ENCODE peak calls at places on chromosomes 2 and 18, in nine cellular contexts. One of them, this sample, is unnamed.

GRCh38 chr2:108640731-108641130 is 78.6 kb upstream of the RANBP2 start:
- DNase-seq in neural progenitor cell: no peak
- DNase-seq in HTR-8/SVneo: peak
- DNase-seq in SW480: no peak
- DNase-seq in amniotic epithelial cell: peak
- DNase-seq in NCI-H748 treated with DMSO at 0.1 percent for 48 hours: no peak
- DNase-seq in left ventricle myocardium inferior: no peak
- DNase-seq in A172: peak
- DNase-seq in sciatic nerve: no peak
- DNase-seq in this sample: no peak

GRCh38 chr2:207603486-207603885 is 21.7 kb downstream of the METTL21A start:
- DNase-seq in neural progenitor cell: no peak
- DNase-seq in HTR-8/SVneo: no peak
- DNase-seq in SW480: no peak
- DNase-seq in amniotic epithelial cell: no peak
- DNase-seq in NCI-H748 treated with DMSO at 0.1 percent for 48 hours: no peak
- DNase-seq in left ventricle myocardium inferior: no peak
- DNase-seq in A172: no peak
- DNase-seq in sciatic nerve: no peak
- DNase-seq in this sample: no peak

GRCh38 chr2:79512442-79513401 is at the start of gene CTNNA2:
- DNase-seq in neural progenitor cell: peak
- DNase-seq in HTR-8/SVneo: no peak
- DNase-seq in SW480: peak
- DNase-seq in amniotic epithelial cell: peak
- DNase-seq in NCI-H748 treated with DMSO at 0.1 percent for 48 hours: peak
- DNase-seq in left ventricle myocardium inferior: no peak
- DNase-seq in A172: peak
- DNase-seq in sciatic nerve: no peak
- DNase-seq in this sample: peak

GRCh38 chr2:96876036-96876810 is 6.3 kb upstream of the SEMA4C start:
- DNase-seq in neural progenitor cell: peak
- DNase-seq in HTR-8/SVneo: peak
- DNase-seq in SW480: no peak
- DNase-seq in amniotic epithelial cell: no peak
- DNase-seq in NCI-H748 treated with DMSO at 0.1 percent for 48 hours: no peak
- DNase-seq in left ventricle myocardium inferior: no peak
- DNase-seq in A172: no peak
- DNase-seq in sciatic nerve: no peak
- DNase-seq in this sample: no peak

GRCh38 chr2:27211943-27212625 is at the start of the genes ATRAID and SLC5A6:
- DNase-seq in neural progenitor cell: peak
- DNase-seq in HTR-8/SVneo: peak
- DNase-seq in SW480: peak
- DNase-seq in amniotic epithelial cell: peak
- DNase-seq in NCI-H748 treated with DMSO at 0.1 percent for 48 hours: peak
- DNase-seq in left ventricle myocardium inferior: peak
- DNase-seq in A172: peak
- DNase-seq in sciatic nerve: peak
- DNase-seq in this sample: peak

GRCh38 chr18:79765491-79766245 is 32.1 kb upstream of the KCNG2 start:
- DNase-seq in neural progenitor cell: no peak
- DNase-seq in HTR-8/SVneo: no peak
- DNase-seq in SW480: no peak
- DNase-seq in amniotic epithelial cell: peak
- DNase-seq in NCI-H748 treated with DMSO at 0.1 percent for 48 hours: no peak
- DNase-seq in left ventricle myocardium inferior: no peak
- DNase-seq in A172: peak
- DNase-seq in sciatic nerve: peak
- DNase-seq in this sample: no peak

GRCh38 chr2:1055014-1055595 is 104.5 kb downstream of the SNTG2 start:
- DNase-seq in neural progenitor cell: no peak
- DNase-seq in HTR-8/SVneo: peak
- DNase-seq in SW480: peak
- DNase-seq in amniotic epithelial cell: peak
- DNase-seq in NCI-H748 treated with DMSO at 0.1 percent for 48 hours: no peak
- DNase-seq in left ventricle myocardium inferior: no peak
- DNase-seq in A172: peak
- DNase-seq in sciatic nerve: no peak
- DNase-seq in this sample: no peak

GRCh38 chr2:104539649-104540048 is 314.3 kb upstream of the POU3F3 start:
- DNase-seq in neural progenitor cell: no peak
- DNase-seq in HTR-8/SVneo: no peak
- DNase-seq in SW480: no peak
- DNase-seq in amniotic epithelial cell: no peak
- DNase-seq in NCI-H748 treated with DMSO at 0.1 percent for 48 hours: no peak
- DNase-seq in left ventricle myocardium inferior: no peak
- DNase-seq in A172: no peak
- DNase-seq in sciatic nerve: no peak
- DNase-seq in this sample: no peak

GRCh38 chr2:205764502-205764815 is 82.2 kb downstream of the NRP2 start:
- DNase-seq in neural progenitor cell: no peak
- DNase-seq in HTR-8/SVneo: no peak
- DNase-seq in SW480: no peak
- DNase-seq in amniotic epithelial cell: no peak
- DNase-seq in NCI-H748 treated with DMSO at 0.1 percent for 48 hours: no peak
- DNase-seq in left ventricle myocardium inferior: no peak
- DNase-seq in A172: no peak
- DNase-seq in sciatic nerve: no peak
- DNase-seq in this sample: no peak

GRCh38 chr2:20179755-20180594 is 45.0 kb downstream of the SDC1 start:
- DNase-seq in neural progenitor cell: peak
- DNase-seq in HTR-8/SVneo: no peak
- DNase-seq in SW480: peak
- DNase-seq in amniotic epithelial cell: no peak
- DNase-seq in NCI-H748 treated with DMSO at 0.1 percent for 48 hours: no peak
- DNase-seq in left ventricle myocardium inferior: no peak
- DNase-seq in A172: no peak
- DNase-seq in sciatic nerve: peak
- DNase-seq in this sample: peak

GRCh38 chr2:16011621-16011960 is 71.2 kb downstream of the MYCN start:
- DNase-seq in neural progenitor cell: no peak
- DNase-seq in HTR-8/SVneo: no peak
- DNase-seq in SW480: no peak
- DNase-seq in amniotic epithelial cell: no peak
- DNase-seq in NCI-H748 treated with DMSO at 0.1 percent for 48 hours: no peak
- DNase-seq in left ventricle myocardium inferior: no peak
- DNase-seq in A172: no peak
- DNase-seq in sciatic nerve: no peak
- DNase-seq in this sample: no peak

GRCh38 chr2:208384637-208385036 is 22.0 kb upstream of the PTH2R start:
- DNase-seq in neural progenitor cell: no peak
- DNase-seq in HTR-8/SVneo: no peak
- DNase-seq in SW480: no peak
- DNase-seq in amniotic epithelial cell: no peak
- DNase-seq in NCI-H748 treated with DMSO at 0.1 percent for 48 hours: no peak
- DNase-seq in left ventricle myocardium inferior: no peak
- DNase-seq in A172: no peak
- DNase-seq in sciatic nerve: no peak
- DNase-seq in this sample: no peak

GRCh38 chr2:124267821-124268220 is 242.7 kb downstream of the CNTNAP5 start:
- DNase-seq in neural progenitor cell: no peak
- DNase-seq in HTR-8/SVneo: no peak
- DNase-seq in SW480: no peak
- DNase-seq in amniotic epithelial cell: peak
- DNase-seq in NCI-H748 treated with DMSO at 0.1 percent for 48 hours: no peak
- DNase-seq in left ventricle myocardium inferior: no peak
- DNase-seq in A172: no peak
- DNase-seq in sciatic nerve: no peak
- DNase-seq in this sample: no peak

GRCh38 chr2:165678882-165679281 is 115.2 kb downstream of the GALNT3 start:
- DNase-seq in neural progenitor cell: no peak
- DNase-seq in HTR-8/SVneo: no peak
- DNase-seq in SW480: no peak
- DNase-seq in amniotic epithelial cell: no peak
- DNase-seq in NCI-H748 treated with DMSO at 0.1 percent for 48 hours: no peak
- DNase-seq in left ventricle myocardium inferior: no peak
- DNase-seq in A172: no peak
- DNase-seq in sciatic nerve: no peak
- DNase-seq in this sample: no peak

GRCh38 chr2:112157472-112157871 is 19.3 kb downstream of the FBLN7 start:
- DNase-seq in neural progenitor cell: no peak
- DNase-seq in HTR-8/SVneo: no peak
- DNase-seq in SW480: no peak
- DNase-seq in amniotic epithelial cell: no peak
- DNase-seq in NCI-H748 treated with DMSO at 0.1 percent for 48 hours: no peak
- DNase-seq in left ventricle myocardium inferior: no peak
- DNase-seq in A172: no peak
- DNase-seq in sciatic nerve: no peak
- DNase-seq in this sample: no peak

GRCh38 chr2:112520234-112520783 is 22.0 kb upstream of the POLR1B start:
- DNase-seq in neural progenitor cell: no peak
- DNase-seq in HTR-8/SVneo: no peak
- DNase-seq in SW480: no peak
- DNase-seq in amniotic epithelial cell: no peak
- DNase-seq in NCI-H748 treated with DMSO at 0.1 percent for 48 hours: no peak
- DNase-seq in left ventricle myocardium inferior: no peak
- DNase-seq in A172: no peak
- DNase-seq in sciatic nerve: no peak
- DNase-seq in this sample: no peak

GRCh38 chr18:48186084-48186798 is 222.9 kb downstream of the ZBTB7C start:
- DNase-seq in neural progenitor cell: peak
- DNase-seq in HTR-8/SVneo: no peak
- DNase-seq in SW480: no peak
- DNase-seq in amniotic epithelial cell: no peak
- DNase-seq in NCI-H748 treated with DMSO at 0.1 percent for 48 hours: no peak
- DNase-seq in left ventricle myocardium inferior: no peak
- DNase-seq in A172: peak
- DNase-seq in sciatic nerve: no peak
- DNase-seq in this sample: no peak

GRCh38 chr2:174796319-174796771 is 32.1 kb upstream of the CHRNA1 start:
- DNase-seq in neural progenitor cell: peak
- DNase-seq in HTR-8/SVneo: no peak
- DNase-seq in SW480: peak
- DNase-seq in amniotic epithelial cell: no peak
- DNase-seq in NCI-H748 treated with DMSO at 0.1 percent for 48 hours: no peak
- DNase-seq in left ventricle myocardium inferior: no peak
- DNase-seq in A172: no peak
- DNase-seq in sciatic nerve: no peak
- DNase-seq in this sample: no peak

This sample was measured in small intestine.